ENCODE peak calls at places on chromosomes 4 and X, in six cellular contexts. A, B, J, M, D and E are unnamed samples.

GRCh38 chrX:149504226-149504914 is 736 bp downstream of the IDS start:
- DNase-seq in B (peak; percentile 12), M (peak; percentile 13), A (peak; percentile 62), J (peak; percentile 36), D (peak; percentile 63), E (no peak)

GRCh38 chr4:110840221-110840654 is 217.4 kb upstream of the PITX2 start:
- DNase-seq in B (no peak), A (no peak), M (no peak), J (no peak), D (no peak), E (no peak)

GRCh38 chr4:13541720-13542576 is 2.4 kb downstream of the NKX3-2 start:
- DNase-seq in A (peak; percentile 47), J (no peak), M (peak; percentile 25), D (peak; percentile 35), B (no peak), E (peak; percentile 78)

GRCh38 chr4:98804403-98804802 is 124.5 kb downstream of the EIF4E start:
- DNase-seq in B (no peak), M (no peak), A (no peak), D (no peak), J (no peak), E (no peak)

GRCh38 chr4:57369446-57369845 is 259.3 kb upstream of the IGFBP7 start:
- DNase-seq in M (no peak), D (no peak), B (no peak), J (no peak), A (no peak), E (no peak)

GRCh38 chr4:60683953-60684352 is 516.2 kb upstream of the ADGRL3 start:
- DNase-seq in M (no peak), D (no peak), B (no peak), A (no peak), J (no peak), E (no peak)

GRCh38 chr4:171117457-171117856 is 695.7 kb upstream of the GALNTL6 start:
- DNase-seq in M (no peak), J (no peak), B (no peak), A (no peak), D (no peak), E (no peak)

GRCh38 chr4:47531241-47531953 is 46.3 kb downstream of the ATP10D start:
- DNase-seq in J (no peak), A (peak; percentile 13), M (no peak), B (no peak), D (peak; percentile 74), E (no peak)

GRCh38 chr4:54322817-54323417 is 93.8 kb downstream of the PDGFRA start:
- DNase-seq in D (peak; percentile 59), A (peak; percentile 84), M (peak; percentile 42), B (peak; percentile 73), J (peak; percentile 37), E (no peak)

GRCh38 chr4:183721207-183722081 is 62.4 kb downstream of the TRAPPC11 start:
- DNase-seq in B (no peak), M (no peak), A (peak; percentile 68), D (peak; percentile 44), J (peak; percentile 60), E (peak; percentile 88)

GRCh38 chrX:39645059-39645895 is 452.5 kb downstream of the BCOR start:
- DNase-seq in D (no peak), J (no peak), M (no peak), A (peak; percentile 17), B (no peak), E (peak; percentile 92)

GRCh38 chr4:37953620-37954325 is 6.4 kb upstream of the PTTG2 start:
- DNase-seq in B (no peak), J (no peak), M (no peak), A (no peak), D (no peak), E (no peak)

GRCh38 chrX:96424007-96424406 is 260.6 kb upstream of the DIAPH2 start:
- DNase-seq in J (no peak), B (no peak), M (no peak), D (no peak), A (no peak), E (no peak)

GRCh38 chrX:107448625-107449468 is 605 bp upstream of the FRMPD3 start:
- DNase-seq in D (no peak), J (peak; percentile 53), M (peak; percentile 32), B (peak; percentile 46), A (no peak), E (no peak)

GRCh38 chrX:50157545-50158125 is 43.2 kb downstream of the AKAP4 start:
- DNase-seq in A (no peak), J (no peak), B (no peak), D (no peak), M (no peak), E (no peak)